ENCODE peak calls at places on chromosomes 12 and 14, in four cellular contexts. T, L, J and C are unnamed samples.

GRCh38 chr12:28486521-28486920 is 296.3 kb downstream of the CCDC91 start:
- DNase-seq in T (no peak), L (no peak), J (no peak), C (no peak)

GRCh38 chr12:59004466-59004865 is 84.2 kb upstream of the LRIG3 start:
- DNase-seq in T (peak; percentile 0), L (no peak), J (no peak), C (no peak)

GRCh38 chr12:26523708-26524150 is 309.3 kb downstream of the ITPR2 start:
- DNase-seq in T (peak; percentile 93), L (no peak), J (no peak), C (no peak)

GRCh38 chr14:75125617-75126016 is 1.2 kb downstream of the NEK9 start:
- DNase-seq in T (peak; percentile 85), L (peak; percentile 22), J (no peak), C (no peak)

GRCh38 chr12:57128519-57129247 is 400 bp downstream of the LRP1 start:
- DNase-seq in T (no peak), L (no peak), J (no peak), C (no peak)

GRCh38 chr14:71623939-71624338 is 308.3 kb upstream of the RGS6 start:
- DNase-seq in T (no peak), L (no peak), J (no peak), C (no peak)

GRCh38 chr12:91892081-91892855 is 253.4 kb downstream of the BTG1 start:
- DNase-seq in T (no peak), L (no peak), J (no peak), C (no peak)

GRCh38 chr12:66637693-66638301 is 41.1 kb downstream of the GRIP1 start:
- DNase-seq in T (no peak), L (no peak), J (no peak), C (no peak)

GRCh38 chr14:101458536-101459391 is 102.5 kb upstream of the DIO3 start:
- DNase-seq in T (no peak), L (no peak), J (no peak), C (no peak)

GRCh38 chr14:69519701-69520100 is 35.2 kb downstream of the PLEKHD1 start:
- DNase-seq in T (no peak), L (no peak), J (no peak), C (no peak)

GRCh38 chr14:55926007-55926406 is 192.2 kb upstream of the PELI2 start:
- DNase-seq in T (no peak), L (no peak), J (no peak), C (no peak)

GRCh38 chr14:69543341-69544249 is 31.1 kb downstream of the CCDC177 start:
- DNase-seq in T (peak; percentile 93), L (peak; percentile 80), J (no peak), C (no peak)

GRCh38 chr14:29311983-29312382 is 545.4 kb downstream of the FOXG1 start:
- DNase-seq in T (peak; percentile 47), L (no peak), J (no peak), C (no peak)

DNA sequence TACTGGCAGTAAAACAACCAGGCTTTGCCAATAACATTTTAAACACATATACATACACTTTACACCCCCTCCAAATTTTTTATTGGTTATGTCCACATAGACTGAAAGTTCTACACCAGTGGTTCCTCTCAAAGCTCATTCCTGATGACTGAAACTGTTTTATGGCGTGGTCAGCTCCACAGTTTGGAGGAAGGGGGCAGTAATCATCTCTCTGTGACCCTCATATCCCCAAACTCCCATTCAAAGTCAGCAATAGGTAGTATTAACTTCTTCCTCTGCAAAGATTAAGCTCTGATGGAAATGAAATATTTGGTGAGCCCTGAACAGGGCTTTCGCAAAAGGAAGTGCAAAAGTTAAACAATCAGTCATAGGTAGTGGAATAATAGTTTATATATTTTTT is 55.3 kb upstream of the DAAM1 start:
- DNase-seq in T (no peak), L (no peak), J (no peak), C (no peak)
- TF ChIP-seq ELK1 in T (no peak), L (no peak), J (no peak), C (no peak)

GRCh38 chr12:124456652-124457152 is 110.7 kb downstream of the NCOR2 start:
- DNase-seq in T (no peak), L (no peak), J (no peak), C (no peak)
- H3K4me3 ChIP-seq in T (no peak overlapping the region), L (no peak overlapping the region), J (no peak overlapping the region), C (peak overlapping the region; percentile 69)

DNA sequence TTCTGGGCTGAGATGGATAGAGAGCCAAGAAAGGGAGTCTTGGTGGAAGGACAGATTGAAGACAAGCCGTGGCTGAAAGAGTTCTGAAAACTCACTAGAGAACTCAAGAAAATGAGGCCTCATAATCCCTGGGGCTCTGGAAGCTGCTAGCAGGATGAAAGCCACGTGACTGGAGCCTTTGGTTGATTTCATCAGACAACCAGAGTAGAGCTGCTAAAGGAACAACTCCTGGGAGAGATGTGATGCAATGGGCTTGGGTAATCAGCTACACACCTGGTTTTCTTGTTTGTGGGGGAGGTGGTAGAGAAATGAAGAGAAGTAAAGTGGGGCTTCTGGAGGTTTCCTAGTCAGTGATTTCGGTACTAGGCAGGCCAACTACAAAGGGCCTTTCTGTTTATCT is 13.4 kb downstream of the CSRNP2 start:
- DNase-seq in T (peak; percentile 49), L (no peak), J (no peak), C (no peak)
- TF ChIP-seq ELK1 in T (no peak), L (no peak), J (no peak), C (no peak)

GRCh38 chr12:12811343-12811742 is 1.8 kb upstream of the DDX47 start:
- DNase-seq in T (no peak), L (no peak), J (no peak), C (no peak)

GRCh38 chr12:12813120-12814101 is at the start of gene DDX47:
- DNase-seq in T (peak; percentile 88), L (peak; percentile 95), J (peak; percentile 84), C (peak; percentile 76)

GRCh38 chr12:12812163-12812562 is 983 bp upstream of the DDX47 start:
- DNase-seq in T (no peak), L (peak; percentile 81), J (no peak), C (no peak)

GRCh38 chr12:12810507-12811143 is 2.5 kb upstream of the DDX47 start:
- DNase-seq in T (no peak), L (no peak), J (no peak), C (no peak)

GRCh38 chr12:12812605-12813119 is 484 bp upstream of the DDX47 start:
- DNase-seq in T (no peak), L (peak; percentile 53), J (peak; percentile 17), C (no peak)
- H3K4me3 ChIP-seq in T (no peak overlapping the region), L (no peak overlapping the region), J (no peak overlapping the region), C (no peak overlapping the region)

GRCh38 chr12:116150452-116150851 is 127.0 kb downstream of the MED13L start:
- DNase-seq in T (no peak), L (no peak), J (no peak), C (no peak)
- TF ChIP-seq ELK1 in T (no peak), L (no peak), J (no peak), C (no peak)

DNA sequence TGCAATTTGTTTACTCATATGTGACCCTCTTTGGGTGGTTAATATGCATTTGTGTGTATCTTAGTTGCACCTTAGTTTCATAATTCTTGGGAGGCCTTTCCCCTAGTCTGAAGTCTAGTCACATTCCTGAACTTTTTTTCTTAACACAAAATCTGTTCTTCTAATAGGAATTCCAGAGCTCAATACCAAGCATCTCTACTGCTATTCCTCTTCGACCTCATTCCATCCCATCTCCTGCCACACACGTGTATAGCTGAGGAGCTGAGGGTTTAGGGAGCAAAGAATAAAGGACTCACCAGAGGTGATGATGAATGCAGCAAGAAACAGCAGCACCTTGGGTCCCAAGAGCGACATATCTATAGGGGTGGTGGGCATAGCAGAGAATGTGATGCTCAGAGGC is 875 bp downstream of the MFAP5 start:
- DNase-seq in T (no peak), L (no peak), J (no peak), C (no peak)
- H3K4me3 ChIP-seq in T (no peak overlapping the region), L (no peak overlapping the region), J (no peak overlapping the region), C (no peak overlapping the region)

GRCh38 chr14:93964281-93964680 is 12.1 kb downstream of the ASB2 start:
- DNase-seq in T (no peak), L (no peak), J (no peak), C (no peak)

GRCh38 chr14:93961610-93962009 is 14.8 kb downstream of the ASB2 start:
- DNase-seq in T (no peak), L (no peak), J (no peak), C (no peak)

GRCh38 chr14:93963692-93964091 is 12.7 kb downstream of the ASB2 start:
- DNase-seq in T (no peak), L (no peak), J (no peak), C (no peak)

GRCh38 chr14:93964820-93965286 is 11.5 kb downstream of the ASB2 start:
- DNase-seq in T (no peak), L (no peak), J (no peak), C (no peak)

GRCh38 chr14:93962701-93963601 is 13.4 kb downstream of the ASB2 start:
- DNase-seq in T (peak; percentile 74), L (no peak), J (no peak), C (peak; percentile 72)
- TF ChIP-seq ELK1 in T (no peak), L (no peak), J (no peak), C (peak; percentile 28)

GRCh38 chr14:76755610-76756390 is 5.5 kb upstream of the VASH1 start:
- DNase-seq in T (no peak), L (no peak), J (no peak), C (no peak)

GRCh38 chr14:76753799-76754198 is 7.5 kb upstream of the VASH1 start:
- DNase-seq in T (no peak), L (no peak), J (no peak), C (no peak)

GRCh38 chr14:76754586-76754985 is 6.7 kb upstream of the VASH1 start:
- DNase-seq in T (no peak), L (no peak), J (no peak), C (no peak)

GRCh38 chr14:76752744-76753143 is 8.5 kb upstream of the VASH1 start:
- DNase-seq in T (no peak), L (no peak), J (no peak), C (no peak)
- H3K4me3 ChIP-seq in T (no peak overlapping the region), L (no peak overlapping the region), J (no peak overlapping the region), C (no peak overlapping the region)

DNA sequence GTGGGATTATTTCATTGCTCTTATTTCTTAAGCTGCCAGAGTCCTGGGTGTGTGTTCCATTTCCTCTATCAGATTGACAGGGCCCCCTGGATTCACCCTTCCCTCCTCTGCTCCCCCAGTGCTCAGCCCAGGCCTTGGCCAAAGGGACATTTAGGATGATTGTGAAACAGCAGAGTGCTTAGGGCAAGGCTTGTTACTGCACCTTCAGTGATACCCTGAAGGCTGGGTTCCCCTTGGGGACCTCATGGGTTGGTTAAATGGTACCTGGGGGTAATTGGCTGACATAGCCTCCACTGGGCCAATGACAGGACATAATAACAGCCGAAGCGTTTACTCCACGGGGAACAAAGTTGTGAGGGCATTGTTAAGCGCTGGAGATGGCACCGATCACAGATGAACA is 1.3 kb upstream of the KRT72 start:
- DNase-seq in T (no peak), L (no peak), J (no peak), C (no peak)
- TF ChIP-seq ELK1 in T (no peak), L (no peak), J (no peak), C (no peak)

GRCh38 chr14:76313303-76313702 is 62.6 kb upstream of the ESRRB start:
- DNase-seq in T (no peak), L (no peak), J (no peak), C (no peak)
- H3K4me3 ChIP-seq in T (no peak overlapping the region), L (no peak overlapping the region), J (no peak overlapping the region), C (no peak overlapping the region)